ENCODE peak calls at places on chromosome 15, in seven cellular contexts. N, H, B, E, R, V and X are unnamed samples.

GRCh38 chr15:52040167-52040900 is 21.3 kb downstream of the MAPK6 start:
- DNase-seq in N (no peak), H (no peak), B (no peak), E (peak), R (no peak), V (no peak), X (peak)

GRCh38 chr15:94131875-94132274 is 99.5 kb upstream of the MCTP2 start:
- DNase-seq in N (no peak), H (no peak), B (no peak), E (no peak), R (no peak), V (no peak), X (no peak)

GRCh38 chr15:25179673-25180511 is 225.1 kb downstream of the SNRPN start:
- DNase-seq in N (no peak), H (no peak), B (no peak), E (no peak), R (no peak), V (no peak), X (no peak)

GRCh38 chr15:50138391-50138790 is 19.4 kb upstream of the ATP8B4 start:
- DNase-seq in N (no peak), H (no peak), B (no peak), E (no peak), R (no peak), V (peak), X (no peak)

GRCh38 chr15:41955100-41955499 is 17.3 kb downstream of the EHD4 start:
- DNase-seq in N (no peak), H (no peak), B (no peak), E (no peak), R (no peak), V (no peak), X (no peak)

GRCh38 chr15:45802140-45802539 is 167.3 kb downstream of the SQOR start:
- DNase-seq in N (no peak), H (no peak), B (no peak), E (no peak), R (no peak), V (no peak), X (no peak)

GRCh38 chr15:77856718-77857346 is 220.7 kb downstream of the TBC1D2B start:
- DNase-seq in N (no peak), H (no peak), B (no peak), E (no peak), R (no peak), V (no peak), X (no peak)

GRCh38 chr15:95663156-95663831 is 667.2 kb upstream of the NR2F2 start:
- DNase-seq in N (no peak), H (no peak), B (no peak), E (peak), R (no peak), V (no peak), X (peak)

GRCh38 chr15:77421370-77421700 is 647 bp downstream of the HMG20A start:
- DNase-seq in N (no peak), H (no peak), B (no peak), E (no peak), R (no peak), V (peak), X (no peak)

GRCh38 chr15:71575474-71576045 is 234.8 kb upstream of the NR2E3 start:
- DNase-seq in N (no peak), H (peak), B (no peak), E (peak), R (no peak), V (peak), X (no peak)

GRCh38 chr15:60831540-60831939 is 352.6 kb upstream of the ICE2 start:
- DNase-seq in N (no peak), H (no peak), B (no peak), E (no peak), R (no peak), V (no peak), X (no peak)

GRCh38 chr15:39556461-39556860 is 24.4 kb upstream of the THBS1 start:
- DNase-seq in N (no peak), H (no peak), B (no peak), E (no peak), R (no peak), V (no peak), X (no peak)

GRCh38 chr15:34796847-34797246 is 1.5 kb upstream of the ACTC1 start:
- DNase-seq in N (no peak), H (no peak), B (no peak), E (no peak), R (no peak), V (no peak), X (no peak)

GRCh38 chr15:33007295-33007855 is 187.1 kb downstream of the FMN1 start:
- DNase-seq in N (no peak), H (peak), B (no peak), E (peak), R (no peak), V (peak), X (peak)

GRCh38 chr15:41571948-41572347 is 12.9 kb downstream of the TYRO3 start:
- DNase-seq in N (no peak), H (no peak), B (no peak), E (no peak), R (no peak), V (no peak), X (no peak)

GRCh38 chr15:57596301-57596855 is 4.7 kb downstream of the MYZAP start:
- DNase-seq in N (no peak), H (no peak), B (no peak), E (no peak), R (no peak), V (no peak), X (no peak)

GRCh38 chr15:99324082-99324620 is 72.9 kb downstream of the LRRC28 start:
- DNase-seq in N (no peak), H (peak), B (no peak), E (peak), R (peak), V (peak), X (peak)

GRCh38 chr15:25933456-25934158 is 70.5 kb upstream of the ATP10A start:
- DNase-seq in N (peak), H (peak), B (peak), E (peak), R (peak), V (peak), X (peak)

GRCh38 chr15:27222479-27222878 is 251.5 kb downstream of the GABRG3 start:
- DNase-seq in N (no peak), H (peak), B (no peak), E (no peak), R (no peak), V (peak), X (peak)

GRCh38 chr15:89665449-89666146 is 10.3 kb upstream of the KIF7 start:
- DNase-seq in N (no peak), H (peak), B (no peak), E (peak), R (no peak), V (peak), X (peak)

GRCh38 chr15:60679256-60679655 is 200.3 kb upstream of the ICE2 start:
- DNase-seq in N (no peak), H (no peak), B (no peak), E (no peak), R (no peak), V (no peak), X (peak)

GRCh38 chr15:60648928-60649679 is 170.2 kb upstream of the ICE2 start:
- DNase-seq in N (no peak), H (no peak), B (no peak), E (no peak), R (no peak), V (no peak), X (no peak)

GRCh38 chr15:76057332-76058000 is 2.3 kb upstream of the TMEM266 start:
- DNase-seq in N (peak), H (peak), B (no peak), E (peak), R (peak), V (peak), X (no peak)

GRCh38 chr15:78264304-78265136 is at the start of gene DNAJA4:
- DNase-seq in N (peak), H (no peak), B (no peak), E (peak), R (peak), V (peak), X (peak)

GRCh38 chr15:69129026-69129385 is 31.4 kb upstream of the GLCE start:
- DNase-seq in N (no peak), H (no peak), B (no peak), E (no peak), R (no peak), V (no peak), X (no peak)

GRCh38 chr15:76393614-76394013 is 57.0 kb downstream of the ISL2 start:
- DNase-seq in N (no peak), H (no peak), B (no peak), E (peak), R (no peak), V (no peak), X (peak)

GRCh38 chr15:59644757-59645156 is 12.6 kb downstream of the GTF2A2 start:
- DNase-seq in N (no peak), H (no peak), B (no peak), E (no peak), R (no peak), V (no peak), X (peak)